ENCODE peak calls at places on chromosomes 13 and 19, in ten cellular contexts. T is OCI-LY7, A is AG09309, M is GM23338, N is HAP-1, G is AG04450, I is fibroblast of the aortic adventitia, R is hepatocyte, S is heart left ventricle, X is cardiac muscle cell. D is an unnamed sample.

GRCh38 chr13:81987159-81987558 is 1646.2 kb upstream of the SPRY2 start:
- DNase-seq in T (no peak), A (no peak), I (no peak), X (no peak), N (no peak), M (peak), R (peak), S (no peak), G (no peak), D (no peak)

GRCh38 chr19:30226464-30227070 is 145.6 kb upstream of the ZNF536 start:
- DNase-seq in A (no peak), T (no peak), I (no peak), X (no peak), S (no peak), M (peak), N (peak), G (no peak), R (peak), D (no peak)

GRCh38 chr19:10223488-10224213 is 7.5 kb downstream of the S1PR2 start:
- DNase-seq in S (no peak), G (no peak), N (no peak), X (no peak), T (no peak), R (no peak), I (no peak), A (no peak), M (no peak), D (no peak)

GRCh38 chr13:113981201-113981605 is 7.3 kb upstream of the C13orf46 start:
- DNase-seq in M (no peak), T (no peak), G (no peak), N (no peak), I (no peak), A (no peak), S (peak), R (no peak), X (no peak), D (peak)

GRCh38 chr13:73849292-73849691 is 284.9 kb downstream of the KLF12 start:
- DNase-seq in G (no peak), T (peak), S (no peak), A (no peak), X (no peak), I (peak), R (peak), N (peak), M (peak), D (peak)

GRCh38 chr13:40275636-40276035 is 390.8 kb downstream of the FOXO1 start:
- DNase-seq in A (peak), S (no peak), M (no peak), N (no peak), G (no peak), T (no peak), R (no peak), I (peak), X (no peak), D (no peak)

GRCh38 chr13:89695343-89696257 is 1651.9 kb upstream of the MIR17HG start:
- DNase-seq in M (peak), T (peak), G (peak), I (peak), S (no peak), R (peak), A (no peak), X (peak), N (no peak), D (peak)

GRCh38 chr13:105937451-105937850 is 598.0 kb downstream of the EFNB2 start:
- DNase-seq in X (no peak), A (no peak), M (peak), N (no peak), G (no peak), T (no peak), S (no peak), I (no peak), R (no peak), D (no peak)

GRCh38 chr19:35879770-35880317 is 11.5 kb downstream of the APLP1 start:
- DNase-seq in S (peak), R (peak), A (peak), N (peak), M (peak), I (peak), X (peak), G (peak), T (peak), D (peak)

GRCh38 chr19:55605637-55606470 is at the start of gene ZNF865:
- DNase-seq in X (peak), M (peak), G (peak), A (no peak), I (peak), N (peak), T (peak), S (peak), R (peak), D (peak)

GRCh38 chr19:43765109-43765876 is 10.5 kb upstream of the SMG9 start:
- DNase-seq in M (no peak), R (peak), S (peak), X (no peak), N (no peak), G (peak), T (peak), A (peak), I (peak), D (peak)

GRCh38 chr13:113848020-113848419 is 15.9 kb downstream of the GAS6 start:
- DNase-seq in R (no peak), G (no peak), T (no peak), N (no peak), A (no peak), X (no peak), S (no peak), M (no peak), I (no peak), D (no peak)

GRCh38 chr13:110105136-110105535 is 201.8 kb downstream of the COL4A1 start:
- DNase-seq in M (no peak), T (no peak), X (no peak), A (no peak), G (no peak), R (peak), I (no peak), N (no peak), S (no peak), D (no peak)

GRCh38 chr13:44646044-44646443 is 69.9 kb upstream of the TSC22D1 start:
- DNase-seq in I (no peak), G (no peak), X (no peak), A (no peak), N (no peak), R (no peak), T (no peak), M (no peak), S (no peak), D (no peak)

GRCh38 chr13:21675095-21676007 is 4.5 kb downstream of the FGF9 start:
- DNase-seq in N (peak), T (peak), X (peak), G (no peak), R (peak), S (peak), M (peak), A (no peak), I (no peak), D (no peak)

GRCh38 chr13:31767175-31767900 is 28.0 kb downstream of the RXFP2 start:
- DNase-seq in S (no peak), T (no peak), N (no peak), X (no peak), R (no peak), A (peak), G (peak), I (peak), M (no peak), D (peak)

GRCh38 chr19:19613456-19613855 is 5.0 kb downstream of the PBX4 start:
- DNase-seq in I (peak), R (no peak), A (no peak), N (peak), G (no peak), S (no peak), X (no peak), M (no peak), T (no peak), D (no peak)

GRCh38 chr19:14383898-14384669 is 2.8 kb downstream of the ADGRE5 start:
- DNase-seq in I (peak), X (no peak), R (no peak), N (no peak), T (peak), A (no peak), G (no peak), S (no peak), M (no peak), D (peak)

GRCh38 chr19:49165111-49165750 is 7.6 kb downstream of the TRPM4 start:
- DNase-seq in R (no peak), S (peak), M (peak), T (no peak), G (no peak), X (peak), A (no peak), N (no peak), I (no peak), D (no peak)
- H3K4me3 ChIP-seq in R (no peak), S (no peak), M (peak), T (no peak), G (no peak), X (no peak), A (no peak), N (no peak), I (no peak), D (no peak)

GRCh38 chr19:52585101-52585500 is 15.0 kb downstream of the ZNF701 start:
- DNase-seq in G (no peak), R (no peak), N (no peak), M (peak), S (peak), A (no peak), X (no peak), I (no peak), T (no peak), D (no peak)
- H3K4me3 ChIP-seq in G (no peak), R (no peak), N (no peak), M (peak), S (no peak), A (no peak), X (no peak), I (no peak), T (no peak), D (peak)

GRCh38 chr19:46015080-46015960 is 7.5 kb downstream of the PGLYRP1 start:
- DNase-seq in M (peak), G (no peak), S (peak), T (peak), X (peak), N (no peak), A (no peak), I (no peak), R (peak), D (peak)
- H3K4me3 ChIP-seq in M (peak), G (peak), S (no peak), T (no peak), X (peak), N (no peak), A (no peak), I (no peak), R (no peak), D (no peak)

DNA sequence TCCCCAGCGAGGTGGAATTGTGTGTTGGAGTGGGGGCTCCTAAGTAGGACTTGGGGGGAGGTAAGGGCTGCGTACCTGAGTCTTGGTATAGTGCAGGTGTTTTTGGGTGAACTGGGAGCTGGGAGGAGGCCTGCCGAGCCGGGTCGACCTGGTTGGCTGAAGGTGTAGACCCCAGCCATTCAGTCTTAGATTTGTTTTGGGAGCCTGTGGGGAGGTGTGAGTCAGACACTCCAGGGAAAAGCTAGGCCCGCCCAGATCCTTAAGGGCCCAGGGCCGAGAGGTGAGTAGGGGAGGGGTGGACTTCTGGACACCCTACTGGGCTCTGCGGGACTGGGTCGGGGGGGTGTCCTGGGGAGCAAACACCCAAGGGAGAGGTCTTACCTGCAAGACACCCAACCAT is 935 bp downstream of the CRB3 start:
- DNase-seq in A (no peak), N (no peak), T (no peak), I (no peak), X (no peak), R (peak), M (no peak), G (no peak), S (no peak), D (no peak)
- H3K4me3 ChIP-seq in A (no peak), N (no peak), T (no peak), I (no peak), X (no peak), R (peak), M (peak), G (no peak), S (no peak), D (no peak)

DNA sequence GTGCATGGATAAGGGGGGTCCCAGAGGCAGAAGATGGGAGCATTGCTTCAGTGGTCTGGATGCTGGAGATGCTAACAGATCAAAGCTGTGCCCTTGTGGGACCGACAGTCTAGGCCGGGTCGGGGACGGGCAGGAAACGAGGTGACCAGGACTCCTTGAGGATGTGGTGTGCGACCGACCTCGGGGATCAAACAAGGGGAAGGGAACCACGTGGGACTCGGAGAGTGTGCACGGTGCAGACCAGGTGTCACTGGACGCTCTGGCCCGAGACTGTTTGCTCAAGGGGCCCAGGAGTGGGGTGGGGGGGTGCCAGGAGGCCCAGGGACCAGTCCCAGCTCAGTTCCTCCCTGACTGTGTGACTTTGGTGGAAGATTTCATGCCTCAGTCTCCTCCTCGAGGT is 6.0 kb downstream of the NFIC start:
- DNase-seq in N (no peak), S (no peak), X (no peak), R (no peak), T (no peak), I (no peak), A (no peak), G (no peak), M (no peak), D (no peak)
- H3K4me3 ChIP-seq in N (no peak), S (no peak), X (no peak), R (no peak), T (no peak), I (no peak), A (no peak), G (no peak), M (no peak), D (no peak)

DNA sequence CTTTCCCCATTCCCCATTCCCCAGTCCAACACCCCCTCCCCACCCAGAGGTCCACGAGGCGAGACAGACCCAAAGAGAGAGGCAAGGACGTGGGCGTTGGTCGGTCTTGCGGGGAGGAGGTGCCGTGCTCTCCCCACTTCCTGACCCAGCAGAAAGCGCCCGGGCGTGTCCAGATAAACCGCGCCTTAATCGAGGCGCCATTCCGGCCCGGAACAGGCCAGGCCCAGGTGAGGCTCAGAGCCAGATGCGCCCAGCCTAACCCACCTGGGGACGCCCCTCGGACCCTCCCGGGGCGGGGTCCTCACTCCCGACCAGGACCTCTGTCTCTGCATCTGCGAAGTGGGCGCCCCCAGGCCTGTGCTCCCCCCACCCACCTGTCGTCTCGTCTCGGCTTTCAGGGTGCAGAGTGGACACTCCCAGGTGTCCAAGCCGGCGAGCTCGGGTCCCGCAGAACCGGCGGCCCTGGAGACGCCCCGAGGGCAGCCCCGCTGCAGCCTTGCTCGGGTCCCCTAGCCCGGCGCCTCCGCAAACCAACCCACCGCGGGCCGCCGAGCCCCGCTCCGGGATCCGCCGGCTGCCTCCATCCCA is 5.1 kb upstream of the ONECUT3 start:
- DNase-seq in X (no peak), T (peak), I (no peak), R (peak), G (no peak), A (no peak), M (peak), N (no peak), S (no peak), D (no peak)
- H3K4me3 ChIP-seq in X (no peak), T (peak), I (no peak), R (no peak), G (no peak), A (no peak), M (peak), N (no peak), S (peak), D (no peak)

D was measured in astrocyte of the spinal cord.